ENCODE peak calls at places on chromosomes 16 and 17, in five cellular contexts. F is NCI-H1048; A is stimulated activated CD4-positive, alpha-beta T cell treated with anti-CD3 and anti-CD28 coated beads, Interleukin-1b, Interleukin-23, amount 100 ng/mL, for 1 hour; R is DMS 273 treated with DMSO at 0.1 percent for 48 hours; T is Right ventricle myocardium superior. N is an unnamed sample.

GRCh38 chr17:66952031-66952524 is 12.4 kb upstream of the CACNG4 start:
- DNase-seq in F (no peak), A (no peak), R (no peak), T (no peak), N (peak; percentile 83)

GRCh38 chr16:54277845-54278703 is 8.5 kb downstream of the IRX3 start:
- DNase-seq in F (no peak), A (no peak), R (no peak), T (no peak), N (peak; percentile 75)

GRCh38 chr17:18203308-18203707 is 19.7 kb downstream of the ALKBH5 start:
- DNase-seq in F (no peak), A (no peak), R (no peak), T (no peak), N (no peak)

GRCh38 chr17:29273924-29274323 is 20.0 kb downstream of the NUFIP2 start:
- DNase-seq in F (no peak), A (no peak), R (no peak), T (no peak), N (no peak)

GRCh38 chr17:1485748-1486376 is 6.6 kb downstream of the MYO1C start:
- DNase-seq in F (no peak), A (peak; percentile 43), R (no peak), T (peak; percentile 84), N (peak; percentile 83)

GRCh38 chr16:88588148-88588547 is 17.9 kb downstream of the ZC3H18 start:
- DNase-seq in F (no peak), A (no peak), R (no peak), T (no peak), N (no peak)

GRCh38 chr16:72443809-72444208 is 271.9 kb upstream of the PMFBP1 start:
- DNase-seq in F (no peak), A (no peak), R (no peak), T (no peak), N (no peak)

GRCh38 chr17:51507444-51507843 is 247.1 kb downstream of the UTP18 start:
- DNase-seq in F (no peak), A (no peak), R (no peak), T (no peak), N (no peak)

GRCh38 chr17:48629411-48629759 is 3.2 kb upstream of the HOXB9 start:
- DNase-seq in F (no peak), A (no peak), R (no peak), T (no peak), N (no peak)